ENCODE peak calls at places on chromosomes 16 and 17, in seven cellular contexts. Y, U, V, M, E, D and J are unnamed samples.
A peak's percentile ranks its signal among the peaks of the same experiment; 100 is the strongest.

GRCh38 chr16:27945233-27945975 is 118.1 kb downstream of the GSG1L start:
- DNase-seq in E (no peak), V (no peak), D (peak; percentile 55), M (no peak), Y (no peak), U (no peak), J (no peak)

GRCh38 chr17:77011173-77012011 is 129.4 kb upstream of the SEC14L1 start:
- DNase-seq in U (peak; percentile 10), E (no peak), D (peak; percentile 45), Y (peak; percentile 66), M (peak; percentile 21), V (peak; percentile 31), J (no peak)

GRCh38 chr16:5045499-5046115 is 11.9 kb upstream of the NAGPA start:
- DNase-seq in E (no peak), V (no peak), M (no peak), Y (no peak), D (peak; percentile 3), U (no peak), J (no peak)

GRCh38 chr16:25045696-25046381 is 30.7 kb upstream of the ARHGAP17 start:
- DNase-seq in U (no peak), V (no peak), Y (no peak), D (no peak), E (no peak), M (no peak), J (no peak)

GRCh38 chr16:78259883-78260282 is 160.4 kb downstream of the WWOX start:
- DNase-seq in U (no peak), E (no peak), V (no peak), M (no peak), D (no peak), Y (no peak), J (no peak)

GRCh38 chr16:56812884-56813283 is 52.1 kb upstream of the SLC12A3 start:
- DNase-seq in M (no peak), Y (no peak), E (no peak), V (no peak), D (no peak), U (no peak), J (no peak)

GRCh38 chr17:34299918-34300600 is 14.5 kb downstream of the CCL11 start:
- DNase-seq in M (no peak), E (no peak), D (no peak), Y (peak; percentile 18), V (no peak), U (no peak), J (no peak)

GRCh38 chr16:70713781-70714180 is 27.9 kb upstream of the MTSS2 start:
- DNase-seq in V (no peak), E (no peak), Y (no peak), D (no peak), U (no peak), M (no peak), J (no peak)

GRCh38 chr16:66265556-66266133 is 100.8 kb upstream of the CDH5 start:
- DNase-seq in U (no peak), V (no peak), E (no peak), Y (peak; percentile 33), D (no peak), M (no peak), J (peak; percentile 17)

GRCh38 chr16:66385415-66385814 is 18.9 kb downstream of the CDH5 start:
- DNase-seq in Y (no peak), V (no peak), U (no peak), M (no peak), E (no peak), D (no peak), J (no peak)

GRCh38 chr17:27466748-27467375 is 10.6 kb downstream of the KSR1 start:
- DNase-seq in E (no peak), Y (no peak), D (no peak), V (no peak), U (no peak), M (peak; percentile 13), J (no peak)

GRCh38 chr17:36212958-36213357 is 2.1 kb downstream of the CCL4L2 start:
- DNase-seq in M (no peak), Y (peak; percentile 18), U (no peak), E (no peak), D (no peak), V (no peak), J (no peak)

GRCh38 chr17:42097691-42098661 is at the start of gene ZNF385C:
- DNase-seq in M (peak; percentile 43), U (no peak), D (peak; percentile 96), V (peak; percentile 69), Y (peak; percentile 76), E (no peak), J (no peak)

GRCh38 chr17:20157078-20157360 is 147.9 kb downstream of the SPECC1 start:
- DNase-seq in D (peak; percentile 60), U (no peak), Y (no peak), V (no peak), M (no peak), E (no peak), J (no peak)

GRCh38 chr17:16929757-16930520 is 42.0 kb downstream of the TNFRSF13B start:
- DNase-seq in D (peak; percentile 29), U (no peak), Y (no peak), E (no peak), M (no peak), V (no peak), J (no peak)

GRCh38 chr17:41529491-41529915 is 1.4 kb upstream of the KRT19 start:
- DNase-seq in U (no peak), V (no peak), M (no peak), E (no peak), Y (no peak), D (no peak), J (no peak)

GRCh38 chr17:69764137-69764536 is 310.9 kb upstream of the KCNJ16 start:
- DNase-seq in U (no peak), D (no peak), M (no peak), V (no peak), Y (no peak), E (no peak), J (no peak)

GRCh38 chr16:55021595-55022475 is 91.2 kb downstream of the IRX5 start:
- DNase-seq in M (no peak), E (no peak), D (peak; percentile 51), V (no peak), Y (no peak), U (no peak), J (no peak)

GRCh38 chr16:30351586-30352419 is 3.3 kb downstream of the CD2BP2 start:
- DNase-seq in Y (no peak), M (no peak), V (no peak), U (peak; percentile 78), D (no peak), E (peak; percentile 63), J (peak; percentile 86)

GRCh38 chr16:88508868-88509748 is 56.0 kb downstream of the ZFPM1 start:
- DNase-seq in V (no peak), M (no peak), D (no peak), Y (no peak), U (peak; percentile 74), E (no peak), J (no peak)